ENCODE peak calls at places on chromosomes 5 and 9, in five cellular contexts. E is foreskin fibroblast, D is fibroblast of the aortic adventitia, H is AG04450, B is body of pancreas. S is an unnamed sample.

GRCh38 chr9:72646061-72646460 is 124.7 kb downstream of the TMC1 start:
- DNase-seq in D (no peak), H (no peak), E (no peak), B (no peak), S (peak)

GRCh38 chr5:163978897-163979296 is 473.5 kb downstream of the MAT2B start:
- DNase-seq in D (no peak), H (no peak), E (no peak), B (no peak), S (peak)

GRCh38 chr5:133519191-133519590 is 93.2 kb downstream of the FSTL4 start:
- DNase-seq in H (no peak), B (no peak), D (no peak), E (no peak), S (no peak)

GRCh38 chr5:151130922-151131891 is 26.4 kb downstream of the ANXA6 start:
- DNase-seq in H (no peak), B (peak), E (no peak), D (no peak), S (no peak)

GRCh38 chr5:78690593-78690972 is 42.0 kb upstream of the LHFPL2 start:
- DNase-seq in B (no peak), D (no peak), E (no peak), H (no peak), S (no peak)

GRCh38 chr9:37938121-37938906 is 34.4 kb upstream of the SLC25A51 start:
- DNase-seq in B (no peak), H (peak), D (peak), E (peak), S (peak)

GRCh38 chr5:141420855-141421488 is at the start of gene PCDHGA11:
- DNase-seq in H (no peak), E (peak), B (no peak), D (peak), S (peak)

GRCh38 chr5:50814541-50814940 is 148.1 kb downstream of the PARP8 start:
- DNase-seq in H (no peak), D (no peak), B (no peak), E (no peak), S (no peak)

GRCh38 chr5:145903862-145904261 is 31.0 kb upstream of the GRXCR2 start:
- DNase-seq in E (no peak), B (no peak), H (no peak), D (peak), S (peak)

GRCh38 chr5:1246711-1247431 is 21.7 kb downstream of the SLC6A18 start:
- DNase-seq in D (peak), B (peak), E (peak), H (no peak), S (no peak)

GRCh38 chr9:89848060-89849040 is 243.5 kb downstream of the GADD45G start:
- DNase-seq in H (no peak), E (no peak), B (no peak), D (no peak), S (no peak)

GRCh38 chr9:93666279-93666784 is 89.9 kb downstream of the PHF2 start:
- DNase-seq in H (no peak), D (no peak), B (peak), E (no peak), S (no peak)

GRCh38 chr9:127188396-127188795 is 66.0 kb upstream of the ANGPTL2 start:
- DNase-seq in E (no peak), D (no peak), H (no peak), B (no peak), S (no peak)

GRCh38 chr5:174305241-174305681 is 259.8 kb downstream of the NSG2 start:
- DNase-seq in E (no peak), H (no peak), B (no peak), D (no peak), S (no peak)

GRCh38 chr5:120682851-120683250 is 218.8 kb downstream of the PRR16 start:
- DNase-seq in E (peak), B (no peak), D (peak), H (no peak), S (no peak)

GRCh38 chr5:149036970-149037369 is 25.9 kb downstream of the SH3TC2 start:
- DNase-seq in E (no peak), H (no peak), B (no peak), D (no peak), S (peak)

GRCh38 chr5:54278031-54278830 is 32.1 kb downstream of the ARL15 start:
- DNase-seq in B (no peak), D (no peak), H (no peak), E (no peak), S (no peak)

DNA sequence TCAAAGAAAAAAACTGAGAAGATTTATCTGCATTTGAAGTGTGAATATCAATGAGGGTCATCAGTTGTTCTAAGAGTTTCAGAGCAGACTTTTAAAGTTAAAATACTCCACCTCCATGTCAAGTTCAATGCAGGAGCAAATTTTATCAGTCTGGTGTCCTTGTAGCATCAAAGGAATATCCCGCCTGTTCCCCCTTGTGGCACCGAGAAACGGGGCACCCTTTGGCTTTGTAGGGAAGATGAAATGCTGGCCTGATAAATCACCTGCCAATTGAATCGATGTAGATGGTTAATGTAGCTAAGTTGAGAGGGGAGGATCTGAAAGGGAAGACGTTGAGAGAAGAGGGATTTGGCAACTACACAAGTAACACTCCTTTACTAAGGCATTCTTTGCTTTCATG is 714.5 kb downstream of the EFNA5 start:
- DNase-seq in D (no peak), E (no peak), B (no peak), H (no peak), S (no peak)
- TF ChIP-seq CTCF in D (no peak), E (no peak), B (no peak), H (no peak), S (no peak)

GRCh38 chr5:11955386-11955785 is 51.1 kb upstream of the CTNND2 start:
- DNase-seq in H (no peak), D (no peak), B (no peak), E (no peak), S (peak)
- TF ChIP-seq CTCF in H (no peak), D (no peak), B (no peak), E (no peak), S (no peak)

GRCh38 chr5:178080618-178081410 is 32.5 kb upstream of the N4BP3 start:
- DNase-seq in H (no peak), B (no peak), E (no peak), D (no peak), S (no peak)

GRCh38 chr5:178078197-178078995 is 34.9 kb upstream of the N4BP3 start:
- DNase-seq in D (peak), H (peak), B (no peak), E (peak), S (peak)

GRCh38 chr5:178074266-178074952 is 38.9 kb upstream of the N4BP3 start:
- DNase-seq in B (no peak), D (no peak), E (no peak), H (no peak), S (no peak)

GRCh38 chr5:178080056-178080455 is 33.3 kb upstream of the N4BP3 start:
- DNase-seq in D (no peak), E (no peak), B (no peak), H (no peak), S (no peak)

DNA sequence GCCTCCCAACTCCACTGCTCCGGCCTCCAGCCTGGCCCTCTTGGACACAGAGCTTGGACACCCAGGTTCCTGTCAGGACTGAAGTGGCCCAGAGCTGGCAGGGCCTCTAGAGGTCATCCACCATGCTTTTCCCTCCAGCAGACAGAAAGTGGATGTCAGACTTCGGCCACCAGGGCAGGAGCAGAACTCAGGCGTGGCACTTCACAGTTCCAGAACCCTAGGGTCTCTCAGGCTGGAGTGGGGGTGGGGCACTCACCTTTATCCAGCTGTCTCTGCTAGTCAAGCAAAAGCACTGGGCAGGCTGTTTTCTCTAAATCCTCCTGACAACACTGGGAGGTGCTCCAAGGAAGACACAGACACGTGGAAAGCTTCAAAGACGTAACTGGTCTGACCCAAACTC is 35.6 kb upstream of the N4BP3 start:
- DNase-seq in H (no peak), E (no peak), D (no peak), B (no peak), S (no peak)
- TF ChIP-seq CTCF in H (no peak), E (no peak), D (no peak), B (no peak), S (no peak)

GRCh38 chr9:120729796-120730195 is 15.5 kb upstream of the MEGF9 start:
- DNase-seq in H (no peak), E (no peak), B (no peak), D (peak), S (no peak)
- TF ChIP-seq CTCF in H (peak), E (no peak), B (no peak), D (peak), S (no peak)

GRCh38 chr9:1042466-1042865 is 7.7 kb upstream of the DMRT2 start:
- DNase-seq in E (no peak), B (peak), D (no peak), H (no peak), S (no peak)
- TF ChIP-seq CTCF in E (no peak), B (peak), D (no peak), H (no peak), S (peak)

S was measured in bronchial epithelial cell.